ENCODE peak calls at places on chromosomes 3 and 15, in eight cellular contexts. T is stomach, E is K562, V is suprapubic skin, Q is SK-N-SH, P is A549, S is ovary, A is HepG2. O is an unnamed sample.

GRCh38 chr3:72816843-72817485 is 31.3 kb downstream of the SHQ1 start:
- DNase-seq in A (no peak), P (no peak), V (no peak), T (no peak), S (no peak), E (no peak), Q (no peak), O (no peak)

GRCh38 chr15:38593523-38593922 is 28.9 kb upstream of the RASGRP1 start:
- DNase-seq in T (peak), Q (no peak), V (no peak), E (peak), P (peak), S (no peak), A (no peak), O (no peak)

GRCh38 chr15:20341901-20342605 is 199.5 kb downstream of the GOLGA6L6 start:
- DNase-seq in E (no peak), V (peak), S (peak), A (no peak), T (peak), P (peak), Q (no peak), O (no peak)

GRCh38 chr15:61266916-61267315 is 37.8 kb upstream of the RORA start:
- DNase-seq in S (no peak), T (no peak), V (no peak), P (no peak), E (no peak), A (no peak), Q (no peak), O (no peak)

GRCh38 chr3:160676547-160677303 is at the start of gene ARL14:
- DNase-seq in P (peak), T (peak), E (no peak), Q (no peak), V (no peak), A (peak), S (no peak), O (no peak)

GRCh38 chr3:70990190-70990589 is 593.3 kb downstream of the FOXP1 start:
- DNase-seq in A (no peak), Q (no peak), S (no peak), E (no peak), T (no peak), V (no peak), P (no peak), O (no peak)

GRCh38 chr3:66499881-66500574 is 794 bp downstream of the LRIG1 start:
- DNase-seq in T (peak), A (no peak), V (peak), P (no peak), S (peak), Q (peak), E (no peak), O (no peak)

GRCh38 chr3:164233951-164234350 is 844.3 kb downstream of the SI start:
- DNase-seq in A (no peak), Q (no peak), T (no peak), E (no peak), S (no peak), P (no peak), V (no peak), O (no peak)

GRCh38 chr3:175020101-175020500 is 161.0 kb downstream of the NAALADL2 start:
- DNase-seq in T (no peak), V (no peak), P (no peak), S (no peak), Q (no peak), A (no peak), E (no peak), O (no peak)

GRCh38 chr15:96693990-96694517 is 363.6 kb downstream of the NR2F2 start:
- DNase-seq in P (no peak), S (no peak), V (no peak), E (no peak), A (no peak), T (no peak), Q (no peak), O (no peak)

GRCh38 chr3:31166249-31166885 is 271.9 kb upstream of the GADL1 start:
- DNase-seq in S (no peak), P (peak), A (no peak), T (peak), Q (no peak), E (no peak), V (no peak), O (no peak)

GRCh38 chr3:126980266-126980811 is 2.6 kb upstream of the PLXNA1 start:
- DNase-seq in V (no peak), P (no peak), S (no peak), A (no peak), Q (no peak), T (no peak), E (no peak), O (no peak)

GRCh38 chr3:147410126-147410517 is 957 bp downstream of the ZIC1 start:
- DNase-seq in P (no peak), V (no peak), T (no peak), A (no peak), S (no peak), E (no peak), Q (no peak), O (no peak)

GRCh38 chr15:91278956-91279355 is 178.9 kb downstream of the SV2B start:
- DNase-seq in P (no peak), S (no peak), Q (no peak), E (no peak), A (no peak), V (no peak), T (no peak), O (no peak)

GRCh38 chr3:125512135-125512920 is 7.7 kb downstream of the SNX4 start:
- DNase-seq in P (peak), S (no peak), Q (peak), E (peak), T (no peak), A (no peak), V (no peak), O (no peak)

GRCh38 chr3:2236203-2236602 is 137.5 kb downstream of the CNTN4 start:
- DNase-seq in V (no peak), T (no peak), P (no peak), E (no peak), S (no peak), Q (no peak), A (no peak), O (no peak)

GRCh38 chr3:933311-933710 is 159.5 kb upstream of the CNTN6 start:
- DNase-seq in E (no peak), A (no peak), V (no peak), T (no peak), Q (no peak), S (no peak), P (no peak), O (no peak)

GRCh38 chr3:185215873-185216586 is 37.8 kb downstream of the EHHADH start:
- DNase-seq in T (no peak), V (no peak), P (peak), Q (peak), E (peak), A (peak), S (no peak), O (no peak)

GRCh38 chr3:182500294-182500693 is 293.0 kb upstream of the ATP11B start:
- DNase-seq in T (no peak), E (no peak), S (no peak), V (no peak), Q (no peak), A (no peak), P (no peak), O (no peak)

GRCh38 chr15:100959066-100960050 is 40.2 kb downstream of the LRRK1 start:
- DNase-seq in V (no peak), E (no peak), S (no peak), A (no peak), T (no peak), P (peak), Q (no peak), O (no peak)

GRCh38 chr15:56672721-56673120 is 60.6 kb downstream of the ZNF280D start:
- DNase-seq in P (no peak), V (no peak), T (no peak), Q (no peak), E (no peak), S (no peak), A (no peak), O (no peak)

GRCh38 chr3:33063651-33064051 is 33.3 kb downstream of the GLB1 start:
- DNase-seq in A (no peak), Q (no peak), V (no peak), T (no peak), S (no peak), P (no peak), E (no peak), O (no peak)

GRCh38 chr15:70523634-70524033 is 239.7 kb downstream of the UACA start:
- DNase-seq in T (peak), E (no peak), Q (no peak), V (no peak), A (no peak), S (no peak), P (no peak), O (no peak)

GRCh38 chr3:14555835-14556234 is 15.7 kb upstream of the GRIP2 start:
- DNase-seq in A (no peak), T (peak), V (no peak), P (no peak), Q (no peak), E (no peak), S (no peak), O (no peak)

GRCh38 chr3:12638105-12638504 is 25.8 kb downstream of the RAF1 start:
- DNase-seq in T (no peak), V (no peak), P (no peak), A (no peak), Q (no peak), S (no peak), E (no peak), O (no peak)

GRCh38 chr3:12648384-12648959 is 15.4 kb downstream of the RAF1 start:
- DNase-seq in T (no peak), P (no peak), V (no peak), E (no peak), A (no peak), Q (no peak), S (no peak), O (no peak)

GRCh38 chr3:12643010-12643380 is 20.9 kb downstream of the RAF1 start:
- DNase-seq in T (no peak), Q (no peak), V (no peak), E (peak), A (no peak), P (no peak), S (no peak), O (no peak)

GRCh38 chr3:12644297-12644937 is 19.5 kb downstream of the RAF1 start:
- DNase-seq in V (no peak), A (no peak), S (no peak), E (no peak), Q (no peak), P (no peak), T (no peak), O (no peak)

DNA sequence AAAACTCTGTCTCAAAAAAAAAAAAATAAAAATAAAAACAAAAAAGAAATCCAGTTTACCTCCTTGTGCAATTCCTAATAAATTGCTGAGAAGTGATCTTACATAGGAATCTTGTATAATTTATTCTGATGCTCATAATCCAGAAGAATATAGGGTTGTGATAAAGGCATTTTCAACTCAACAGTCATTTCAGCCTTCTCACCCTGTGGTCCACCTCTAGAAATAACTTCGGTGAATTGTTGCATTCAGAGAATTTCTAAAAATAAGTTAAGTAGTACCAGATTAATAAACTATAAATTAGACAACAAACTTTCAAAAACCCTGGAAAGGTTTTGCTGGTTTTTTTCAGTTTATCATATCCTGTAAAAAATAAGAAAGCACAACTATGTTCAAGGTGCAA is 20.2 kb downstream of the RAF1 start:
- DNase-seq in T (no peak), A (no peak), P (no peak), V (no peak), E (no peak), S (no peak), Q (no peak), O (no peak)
- TF ChIP-seq EP300 in T (no peak), A (no peak), P (no peak), V (no peak), E (no peak), S (no peak), Q (no peak), O (no peak)

GRCh38 chr3:122679085-122679466 is 1.6 kb upstream of the PARP14 start:
- DNase-seq in S (peak), E (peak), V (peak), T (peak), Q (peak), A (peak), P (peak), O (peak)

GRCh38 chr3:122681294-122682015 is 816 bp downstream of the PARP14 start:
- DNase-seq in Q (peak), P (no peak), S (no peak), E (no peak), A (no peak), T (no peak), V (no peak), O (no peak)

GRCh38 chr3:122682016-122682374 is 1.4 kb downstream of the PARP14 start:
- DNase-seq in V (no peak), Q (no peak), S (no peak), E (no peak), A (no peak), P (no peak), T (no peak), O (no peak)

GRCh38 chr3:122679467-122680291 is 960 bp upstream of the PARP14 start:
- DNase-seq in A (no peak), V (no peak), E (peak), S (peak), T (peak), P (peak), Q (no peak), O (peak)

DNA sequence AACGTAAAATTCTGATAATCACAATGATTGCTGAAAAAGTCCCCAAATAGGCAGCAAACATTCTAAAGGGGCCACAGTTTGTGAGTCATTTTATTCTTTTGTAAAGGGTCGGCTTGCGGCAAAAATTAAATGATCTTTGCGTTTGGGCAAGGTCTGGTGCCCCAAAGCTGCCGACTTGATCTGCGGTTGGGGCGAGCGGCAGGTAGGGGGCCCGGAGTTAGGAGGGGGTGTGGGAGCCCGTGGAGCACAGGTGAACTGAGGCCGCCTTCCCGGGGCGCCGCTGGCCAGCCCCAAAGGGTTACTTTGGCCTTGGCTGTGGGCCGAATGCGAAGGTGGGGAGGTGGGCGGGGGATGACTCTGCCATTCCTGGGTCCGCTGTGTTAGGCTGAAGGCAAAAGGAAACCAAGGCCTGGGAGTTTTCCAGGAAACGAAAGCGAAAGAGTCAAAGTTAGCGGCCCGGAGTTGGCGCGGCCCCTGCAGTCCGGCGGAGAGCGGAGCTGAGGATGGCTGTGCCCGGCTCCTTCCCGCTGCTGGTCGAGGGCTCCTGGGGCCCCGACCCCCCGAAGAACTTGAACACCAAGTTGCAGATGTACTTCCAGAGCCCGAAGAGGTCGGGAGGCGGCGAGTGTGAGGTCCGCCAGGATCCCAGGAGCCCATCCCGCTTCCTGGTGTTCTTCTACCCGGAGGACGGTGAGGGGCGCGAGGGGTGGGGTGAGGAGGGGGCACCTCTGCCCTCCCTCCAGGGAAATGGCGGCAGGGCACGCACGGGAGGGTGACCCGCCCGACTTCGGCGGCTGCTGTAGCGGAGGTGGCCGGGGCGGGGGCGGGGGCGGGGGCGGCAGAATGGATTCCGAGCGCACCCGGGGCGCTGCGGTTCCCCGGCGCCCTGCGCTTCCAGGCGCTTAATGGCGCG is at the start of gene PARP14:
- DNase-seq in T (peak), Q (peak), P (peak), S (peak), V (peak), E (peak), A (peak), O (peak)
- TF ChIP-seq EP300 in T (no peak), Q (no peak), P (no peak), S (no peak), V (no peak), E (no peak), A (no peak), O (peak)

GRCh38 chr3:25427155-25428002 is 684 bp upstream of the RARB start:
- DNase-seq in A (peak), Q (peak), E (no peak), V (no peak), T (no peak), S (no peak), P (peak), O (no peak)

GRCh38 chr3:25428950-25429349 is 887 bp downstream of the RARB start:
- DNase-seq in P (no peak), Q (no peak), A (no peak), S (no peak), E (no peak), V (no peak), T (no peak), O (no peak)

GRCh38 chr3:25426408-25426807 is 1.7 kb upstream of the RARB start:
- DNase-seq in Q (no peak), S (no peak), P (peak), T (no peak), V (no peak), E (no peak), A (no peak), O (no peak)

GRCh38 chr3:25429441-25429907 is 1.4 kb downstream of the RARB start:
- DNase-seq in E (no peak), P (no peak), T (peak), A (no peak), S (no peak), V (no peak), Q (no peak), O (no peak)

DNA sequence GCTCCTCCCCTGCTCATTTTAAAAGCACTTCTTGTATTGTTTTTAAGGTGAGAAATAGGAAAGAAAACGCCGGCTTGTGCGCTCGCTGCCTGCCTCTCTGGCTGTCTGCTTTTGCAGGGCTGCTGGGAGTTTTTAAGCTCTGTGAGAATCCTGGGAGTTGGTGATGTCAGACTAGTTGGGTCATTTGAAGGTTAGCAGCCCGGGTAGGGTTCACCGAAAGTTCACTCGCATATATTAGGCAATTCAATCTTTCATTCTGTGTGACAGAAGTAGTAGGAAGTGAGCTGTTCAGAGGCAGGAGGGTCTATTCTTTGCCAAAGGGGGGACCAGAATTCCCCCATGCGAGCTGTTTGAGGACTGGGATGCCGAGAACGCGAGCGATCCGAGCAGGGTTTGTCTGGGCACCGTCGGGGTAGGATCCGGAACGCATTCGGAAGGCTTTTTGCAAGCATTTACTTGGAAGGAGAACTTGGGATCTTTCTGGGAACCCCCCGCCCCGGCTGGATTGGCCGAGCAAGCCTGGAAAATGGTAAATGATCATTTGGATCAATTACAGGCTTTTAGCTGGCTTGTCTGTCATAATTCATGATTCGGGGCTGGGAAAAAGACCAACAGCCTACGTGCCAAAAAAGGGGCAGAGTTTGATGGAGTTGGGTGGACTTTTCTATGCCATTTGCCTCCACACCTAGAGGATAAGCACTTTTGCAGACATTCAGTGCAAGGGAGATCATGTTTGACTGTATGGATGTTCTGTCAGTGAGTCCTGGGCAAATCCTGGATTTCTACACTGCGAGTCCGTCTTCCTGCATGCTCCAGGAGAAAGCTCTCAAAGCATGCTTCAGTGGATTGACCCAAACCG is at the start of gene RARB:
- DNase-seq in Q (peak), A (peak), S (peak), E (peak), P (peak), V (peak), T (peak), O (peak)
- TF ChIP-seq EP300 in Q (peak), A (no peak), S (peak), E (no peak), P (no peak), V (no peak), T (no peak), O (peak)

DNA sequence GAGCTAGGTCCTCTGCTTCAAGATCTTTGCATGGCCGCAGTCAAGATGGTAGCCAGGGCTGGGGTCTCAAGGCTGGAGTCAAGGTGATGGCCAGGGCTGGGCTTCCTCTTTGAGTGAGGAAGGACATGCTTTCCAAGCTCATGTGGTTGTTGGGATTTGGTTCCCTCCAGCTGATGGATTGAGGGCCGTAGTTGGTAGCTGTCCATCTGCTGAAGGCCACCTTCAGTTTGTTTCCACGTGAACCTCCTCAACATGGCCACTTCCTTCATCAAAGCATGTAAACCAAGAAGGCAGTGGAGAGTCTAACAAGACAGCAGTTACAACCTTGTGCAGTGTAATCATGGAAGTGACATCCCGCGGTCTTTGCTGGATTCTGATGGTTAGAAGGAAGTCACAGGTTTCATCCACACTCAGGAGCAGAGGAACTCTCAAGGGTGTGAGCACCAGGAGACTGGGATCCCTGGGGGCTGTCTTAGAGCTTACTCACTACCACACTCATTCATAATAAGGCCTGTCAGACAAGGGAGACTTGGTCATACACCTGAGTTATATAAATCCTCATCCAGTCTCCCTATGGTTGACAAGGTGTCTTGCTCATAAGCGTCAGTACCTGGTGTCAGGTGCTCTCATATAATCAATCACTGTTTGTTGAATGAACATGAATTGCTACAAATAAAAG is 42.1 kb downstream of the ABHD5 start:
- DNase-seq in V (no peak), E (no peak), S (no peak), T (no peak), P (no peak), Q (no peak), A (no peak), O (no peak)
- TF ChIP-seq EP300 in V (no peak), E (no peak), S (no peak), T (no peak), P (no peak), Q (no peak), A (no peak), O (no peak)